ENCODE peak calls at places on chromosomes 2 and 18, in eight cellular contexts. One of them, this sample, is unnamed.

GRCh38 chr18:10590412-10590811 is 64.6 kb downstream of the NAPG start:
- DNase-seq in mesendoderm: no peak
- DNase-seq in sigmoid colon: no peak
- DNase-seq in ovary: no peak
- DNase-seq in mammary epithelial cell: no peak
- DNase-seq in cardiac muscle cell: no peak
- DNase-seq in Peyer's patch: no peak
- DNase-seq in endodermal cell: no peak
- DNase-seq in this sample: no peak

GRCh38 chr2:6896930-6897759 is 19.6 kb downstream of the RSAD2 start:
- DNase-seq in Peyer's patch: no peak
- DNase-seq in cardiac muscle cell: peak; percentile 65
- DNase-seq in mesendoderm: peak; percentile 29
- DNase-seq in mammary epithelial cell: no peak
- DNase-seq in endodermal cell: no peak
- DNase-seq in sigmoid colon: no peak
- DNase-seq in ovary: no peak
- DNase-seq in this sample: no peak

GRCh38 chr2:237459226-237459625 is 27.8 kb upstream of the MLPH start:
- DNase-seq in mesendoderm: no peak
- DNase-seq in Peyer's patch: no peak
- DNase-seq in mammary epithelial cell: no peak
- DNase-seq in endodermal cell: no peak
- DNase-seq in sigmoid colon: no peak
- DNase-seq in ovary: no peak
- DNase-seq in cardiac muscle cell: no peak
- DNase-seq in this sample: no peak

GRCh38 chr2:237968048-237968862 is 1.4 kb downstream of the UBE2F start:
- DNase-seq in mammary epithelial cell: peak; percentile 51
- DNase-seq in ovary: no peak
- DNase-seq in sigmoid colon: peak; percentile 72
- DNase-seq in Peyer's patch: peak; percentile 54
- DNase-seq in endodermal cell: peak; percentile 56
- DNase-seq in cardiac muscle cell: peak; percentile 77
- DNase-seq in mesendoderm: no peak
- DNase-seq in this sample: peak; percentile 81

GRCh38 chr2:201890447-201890846 is 84.1 kb downstream of the CDK15 start:
- DNase-seq in cardiac muscle cell: no peak
- DNase-seq in mammary epithelial cell: peak; percentile 74
- DNase-seq in sigmoid colon: no peak
- DNase-seq in ovary: no peak
- DNase-seq in endodermal cell: no peak
- DNase-seq in mesendoderm: no peak
- DNase-seq in Peyer's patch: no peak
- DNase-seq in this sample: no peak

GRCh38 chr2:37776487-37776886 is 105.0 kb upstream of the CDC42EP3 start:
- DNase-seq in ovary: no peak
- DNase-seq in endodermal cell: peak; percentile 64
- DNase-seq in mesendoderm: peak; percentile 89
- DNase-seq in Peyer's patch: no peak
- DNase-seq in mammary epithelial cell: peak; percentile 89
- DNase-seq in sigmoid colon: no peak
- DNase-seq in cardiac muscle cell: peak; percentile 88
- DNase-seq in this sample: no peak

GRCh38 chr2:37923308-37924055 is 1.6 kb upstream of the RMDN2 start:
- DNase-seq in mesendoderm: no peak
- DNase-seq in ovary: no peak
- DNase-seq in sigmoid colon: no peak
- DNase-seq in mammary epithelial cell: no peak
- DNase-seq in endodermal cell: no peak
- DNase-seq in Peyer's patch: no peak
- DNase-seq in cardiac muscle cell: no peak
- DNase-seq in this sample: no peak

GRCh38 chr18:26271917-26272549 is 45.8 kb downstream of the TAF4B start:
- DNase-seq in endodermal cell: peak; percentile 44
- DNase-seq in mesendoderm: no peak
- DNase-seq in mammary epithelial cell: no peak
- DNase-seq in cardiac muscle cell: no peak
- DNase-seq in ovary: no peak
- DNase-seq in Peyer's patch: no peak
- DNase-seq in sigmoid colon: no peak
- DNase-seq in this sample: no peak

GRCh38 chr2:66434679-66435548 is at the start of gene MEIS1:
- DNase-seq in Peyer's patch: peak; percentile 49
- DNase-seq in sigmoid colon: peak; percentile 99
- DNase-seq in endodermal cell: peak; percentile 92
- DNase-seq in cardiac muscle cell: peak; percentile 99
- DNase-seq in mesendoderm: peak; percentile 91
- DNase-seq in ovary: peak; percentile 93
- DNase-seq in mammary epithelial cell: peak; percentile 95
- DNase-seq in this sample: no peak

GRCh38 chr18:46859855-46860254 is 57.5 kb downstream of the PIAS2 start:
- DNase-seq in sigmoid colon: no peak
- DNase-seq in mammary epithelial cell: no peak
- DNase-seq in cardiac muscle cell: peak; percentile 34
- DNase-seq in endodermal cell: no peak
- DNase-seq in Peyer's patch: no peak
- DNase-seq in ovary: no peak
- DNase-seq in mesendoderm: no peak
- DNase-seq in this sample: no peak

GRCh38 chr2:102177814-102178478 is 8.9 kb upstream of the IL1RL2 start:
- DNase-seq in sigmoid colon: no peak
- DNase-seq in mesendoderm: no peak
- DNase-seq in cardiac muscle cell: no peak
- DNase-seq in mammary epithelial cell: no peak
- DNase-seq in Peyer's patch: no peak
- DNase-seq in endodermal cell: no peak
- DNase-seq in ovary: no peak
- DNase-seq in this sample: no peak
- H3K36me3 ChIP-seq in sigmoid colon: no peaks in the 10 kb centered on the region
- H3K36me3 ChIP-seq in mesendoderm: no peaks in the 10 kb centered on the region
- H3K36me3 ChIP-seq in cardiac muscle cell: no peaks in the 10 kb centered on the region
- H3K36me3 ChIP-seq in mammary epithelial cell: no peaks in the 10 kb centered on the region
- H3K36me3 ChIP-seq in Peyer's patch: no peaks in the 10 kb centered on the region
- H3K36me3 ChIP-seq in endodermal cell: no peaks in the 10 kb centered on the region
- H3K36me3 ChIP-seq in ovary: no peaks in the 10 kb centered on the region
- H3K36me3 ChIP-seq in this sample: no peaks in the 10 kb centered on the region

DNA sequence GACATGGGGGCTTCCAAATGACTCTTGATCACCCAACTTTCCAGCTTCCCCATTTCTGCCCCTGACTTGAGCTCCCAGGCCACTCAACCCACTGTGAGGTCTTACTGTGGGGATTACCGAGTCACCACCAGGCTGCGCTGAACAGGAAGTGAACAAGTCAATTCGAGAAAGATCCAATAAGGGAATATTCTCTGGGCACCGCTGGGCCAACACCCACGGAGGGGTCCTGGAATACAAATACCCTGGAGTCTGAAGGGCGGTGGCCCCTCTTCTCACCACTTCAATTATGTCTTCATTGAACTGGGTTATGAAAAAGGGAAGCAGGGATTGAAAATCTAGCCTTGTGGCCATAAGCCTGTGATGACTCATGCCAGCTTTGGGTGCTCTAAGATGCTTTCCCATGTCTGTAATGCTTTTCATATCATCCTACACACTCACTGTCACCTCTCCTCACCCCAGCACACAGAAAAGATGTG is 37.7 kb downstream of the BCL11A start:
- DNase-seq in Peyer's patch: peak; percentile 47
- DNase-seq in sigmoid colon: peak; percentile 53
- DNase-seq in cardiac muscle cell: peak; percentile 75
- DNase-seq in endodermal cell: no peak
- DNase-seq in mesendoderm: no peak
- DNase-seq in mammary epithelial cell: peak; percentile 62
- DNase-seq in ovary: no peak
- DNase-seq in this sample: no peak
- H3K4me1 ChIP-seq in Peyer's patch: no peaks in the 10 kb centered on the region
- H3K4me1 ChIP-seq in sigmoid colon: peaks cover 51% of the 10 kb centered on the region
- H3K4me1 ChIP-seq in cardiac muscle cell: peaks cover 14% of the 10 kb centered on the region
- H3K4me1 ChIP-seq in endodermal cell: peaks cover 17% of the 10 kb centered on the region
- H3K4me1 ChIP-seq in mesendoderm: peaks cover 17% of the 10 kb centered on the region
- H3K4me1 ChIP-seq in mammary epithelial cell: peaks cover 35% of the 10 kb centered on the region
- H3K4me1 ChIP-seq in ovary: no peaks in the 10 kb centered on the region
- H3K4me1 ChIP-seq in this sample: no peaks in the 10 kb centered on the region

GRCh38 chr2:151261977-151262291 is 271 bp upstream of the RBM43 start:
- DNase-seq in cardiac muscle cell: no peak
- DNase-seq in mesendoderm: no peak
- DNase-seq in ovary: no peak
- DNase-seq in sigmoid colon: no peak
- DNase-seq in mammary epithelial cell: no peak
- DNase-seq in endodermal cell: no peak
- DNase-seq in Peyer's patch: no peak
- DNase-seq in this sample: no peak

GRCh38 chr2:151258121-151258520 is 3.5 kb downstream of the RBM43 start:
- DNase-seq in sigmoid colon: no peak
- DNase-seq in ovary: no peak
- DNase-seq in Peyer's patch: no peak
- DNase-seq in mammary epithelial cell: peak; percentile 84
- DNase-seq in cardiac muscle cell: peak; percentile 89
- DNase-seq in endodermal cell: no peak
- DNase-seq in mesendoderm: no peak
- DNase-seq in this sample: no peak

GRCh38 chr2:151261240-151261976 is at the start of gene RBM43:
- DNase-seq in ovary: peak; percentile 94
- DNase-seq in mammary epithelial cell: peak; percentile 81
- DNase-seq in sigmoid colon: peak; percentile 95
- DNase-seq in endodermal cell: peak; percentile 89
- DNase-seq in Peyer's patch: peak; percentile 79
- DNase-seq in cardiac muscle cell: peak; percentile 98
- DNase-seq in mesendoderm: peak; percentile 84
- DNase-seq in this sample: peak; percentile 56

GRCh38 chr2:151262629-151263028 is 966 bp upstream of the RBM43 start:
- DNase-seq in mammary epithelial cell: no peak
- DNase-seq in endodermal cell: peak; percentile 49
- DNase-seq in sigmoid colon: no peak
- DNase-seq in mesendoderm: no peak
- DNase-seq in Peyer's patch: no peak
- DNase-seq in ovary: no peak
- DNase-seq in cardiac muscle cell: no peak
- DNase-seq in this sample: no peak

GRCh38 chr2:151260492-151261239 is 997 bp downstream of the RBM43 start:
- DNase-seq in ovary: no peak
- DNase-seq in Peyer's patch: no peak
- DNase-seq in mesendoderm: no peak
- DNase-seq in mammary epithelial cell: peak; percentile 24
- DNase-seq in cardiac muscle cell: peak; percentile 61
- DNase-seq in sigmoid colon: no peak
- DNase-seq in endodermal cell: no peak
- DNase-seq in this sample: no peak
- H3K4me3 ChIP-seq in ovary: peak overlapping the region; percentile 81
- H3K4me3 ChIP-seq in Peyer's patch: peak overlapping the region; percentile 85
- H3K4me3 ChIP-seq in mesendoderm: no peak overlapping the region
- H3K4me3 ChIP-seq in mammary epithelial cell: peak overlapping the region; percentile 75
- H3K4me3 ChIP-seq in cardiac muscle cell: peak overlapping the region; percentile 34
- H3K4me3 ChIP-seq in sigmoid colon: peak overlapping the region; percentile 95
- H3K4me3 ChIP-seq in endodermal cell: peak overlapping the region; percentile 78
- H3K4me3 ChIP-seq in this sample: peak overlapping the region; percentile 87

DNA sequence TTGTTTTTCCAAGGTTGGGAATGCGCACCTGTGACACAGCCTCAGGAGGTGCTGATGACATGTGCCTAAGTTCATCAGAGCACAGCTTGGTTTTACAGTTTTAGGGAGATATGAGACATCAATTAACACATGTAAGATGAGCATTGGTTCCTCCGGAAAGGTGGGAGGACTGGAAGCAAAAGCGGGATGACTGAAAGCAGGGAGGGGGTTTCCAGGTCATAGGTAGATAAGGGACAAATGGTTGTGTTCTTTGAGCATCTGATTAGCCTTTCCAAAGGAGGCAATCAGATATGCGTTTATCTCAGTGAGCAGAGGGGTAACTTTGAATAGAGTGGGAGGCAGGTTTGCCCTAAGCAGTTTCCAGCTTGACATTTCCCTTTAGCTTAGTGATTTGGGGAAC is 26.3 kb downstream of the CAPG start:
- DNase-seq in mammary epithelial cell: no peak
- DNase-seq in ovary: no peak
- DNase-seq in endodermal cell: no peak
- DNase-seq in sigmoid colon: no peak
- DNase-seq in cardiac muscle cell: no peak
- DNase-seq in Peyer's patch: no peak
- DNase-seq in mesendoderm: peak; percentile 52
- DNase-seq in this sample: no peak
- H3K36me3 ChIP-seq in mammary epithelial cell: peaks cover 3% of the 10 kb centered on the region
- H3K36me3 ChIP-seq in ovary: no peaks in the 10 kb centered on the region
- H3K36me3 ChIP-seq in endodermal cell: peaks cover 29% of the 10 kb centered on the region
- H3K36me3 ChIP-seq in sigmoid colon: no peaks in the 10 kb centered on the region
- H3K36me3 ChIP-seq in cardiac muscle cell: peaks cover 7% of the 10 kb centered on the region
- H3K36me3 ChIP-seq in Peyer's patch: no peaks in the 10 kb centered on the region
- H3K36me3 ChIP-seq in mesendoderm: no peaks in the 10 kb centered on the region
- H3K36me3 ChIP-seq in this sample: peaks cover 28% of the 10 kb centered on the region

GRCh38 chr2:75558132-75558530 is 2.6 kb downstream of the EVA1A start:
- DNase-seq in Peyer's patch: no peak
- DNase-seq in mammary epithelial cell: no peak
- DNase-seq in cardiac muscle cell: no peak
- DNase-seq in mesendoderm: no peak
- DNase-seq in endodermal cell: no peak
- DNase-seq in sigmoid colon: no peak
- DNase-seq in ovary: no peak
- DNase-seq in this sample: no peak
- H3K4me1 ChIP-seq in Peyer's patch: no peaks in the 10 kb centered on the region
- H3K4me1 ChIP-seq in mammary epithelial cell: peaks cover 25% of the 10 kb centered on the region
- H3K4me1 ChIP-seq in cardiac muscle cell: no peaks in the 10 kb centered on the region
- H3K4me1 ChIP-seq in mesendoderm: peaks cover 4% of the 10 kb centered on the region
- H3K4me1 ChIP-seq in endodermal cell: no peaks in the 10 kb centered on the region
- H3K4me1 ChIP-seq in sigmoid colon: peaks cover 14% of the 10 kb centered on the region
- H3K4me1 ChIP-seq in ovary: peaks cover 6% of the 10 kb centered on the region
- H3K4me1 ChIP-seq in this sample: peaks cover 4% of the 10 kb centered on the region